ENCODE peak calls at places on chromosomes 4 and X, in ten cellular contexts. G, V, C, B, Z, R, X, O, M and U are unnamed samples.
A peak's percentile ranks its signal among the peaks of the same experiment; 100 is the strongest.

GRCh38 chrX:96430756-96431455 is 253.7 kb upstream of the DIAPH2 start:
- DNase-seq in Z (no peak), G (no peak), O (no peak), M (no peak), X (no peak), R (no peak), B (no peak), C (no peak), V (no peak), U (no peak)

GRCh38 chr4:23135792-23136645 is 443.3 kb downstream of the GBA3 start:
- DNase-seq in G (no peak), Z (peak; percentile 2), C (peak; percentile 41), M (no peak), R (peak; percentile 43), O (no peak), V (no peak), X (peak; percentile 63), B (no peak), U (no peak)

GRCh38 chr4:141541851-141542250 is 94.5 kb upstream of the IL15 start:
- DNase-seq in C (peak; percentile 38), X (no peak), Z (no peak), M (no peak), V (no peak), O (no peak), G (no peak), R (no peak), B (no peak), U (no peak)

GRCh38 chr4:176064539-176064938 is 1.1 kb upstream of the WDR17 start:
- DNase-seq in B (no peak), X (no peak), Z (no peak), V (no peak), C (no peak), R (no peak), M (no peak), O (no peak), G (no peak), U (no peak)

GRCh38 chr4:175369087-175369486 is 443.0 kb downstream of the GPM6A start:
- DNase-seq in G (no peak), M (no peak), B (no peak), O (no peak), R (no peak), C (peak; percentile 71), Z (no peak), X (no peak), V (no peak), U (no peak)

GRCh38 chr4:86359944-86360478 is at the start of gene MAPK10:
- DNase-seq in M (no peak), B (peak; percentile 34), Z (no peak), C (peak; percentile 88), R (peak; percentile 63), G (peak; percentile 69), O (peak; percentile 76), V (peak; percentile 10), X (peak; percentile 87), U (no peak)

GRCh38 chr4:149293233-149293632 is 522.4 kb downstream of the IQCM start:
- DNase-seq in O (no peak), C (no peak), V (no peak), Z (no peak), M (no peak), X (no peak), G (no peak), B (no peak), R (no peak), U (no peak)

GRCh38 chr4:147777456-147778091 is 45.7 kb downstream of the ARHGAP10 start:
- DNase-seq in R (no peak), O (no peak), B (no peak), Z (peak; percentile 58), C (peak; percentile 34), X (no peak), V (no peak), M (no peak), G (no peak), U (no peak)

GRCh38 chrX:55056820-55057690 is 17.8 kb upstream of the PAGE2B start:
- DNase-seq in G (no peak), M (no peak), O (no peak), V (no peak), R (no peak), Z (no peak), B (no peak), X (no peak), C (peak; percentile 19), U (no peak)

GRCh38 chr4:23728971-23729370 is 160.9 kb downstream of the PPARGC1A start:
- DNase-seq in R (no peak), B (no peak), X (no peak), Z (no peak), V (no peak), C (no peak), M (no peak), O (no peak), G (no peak), U (no peak)

GRCh38 chrX:35625714-35626113 is 172.4 kb upstream of the MAGEB16 start:
- DNase-seq in M (no peak), R (no peak), Z (no peak), G (no peak), C (no peak), X (no peak), V (no peak), B (no peak), O (no peak), U (no peak)

DNA sequence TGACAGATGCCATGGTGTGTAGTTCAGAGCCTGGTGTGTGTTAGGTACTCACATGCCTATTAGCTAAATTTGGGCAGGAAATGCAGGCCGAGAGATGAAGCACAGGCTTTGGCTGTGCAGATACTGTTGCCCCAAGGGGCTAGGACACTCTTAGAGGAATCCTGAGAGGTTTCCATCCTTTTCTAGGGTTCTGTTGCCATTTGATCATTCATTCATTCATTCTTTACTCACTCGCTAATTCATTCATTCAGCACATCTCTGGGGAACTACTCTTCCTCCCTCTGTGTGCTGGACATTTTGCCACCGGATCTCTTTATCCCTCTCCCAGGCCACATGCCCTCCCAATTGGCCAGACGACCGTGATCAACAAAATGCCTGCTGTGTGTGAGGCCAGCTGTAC is 43.9 kb upstream of the NSG1 start:
- DNase-seq in R (no peak), O (no peak), V (no peak), B (no peak), C (no peak), X (peak; percentile 72), M (peak; percentile 15), G (no peak), Z (no peak), U (no peak)
- TF ChIP-seq CTCF in R (no peak), O (no peak), V (no peak), B (no peak), C (no peak), X (no peak), M (no peak), G (no peak), Z (no peak), U (no peak)

DNA sequence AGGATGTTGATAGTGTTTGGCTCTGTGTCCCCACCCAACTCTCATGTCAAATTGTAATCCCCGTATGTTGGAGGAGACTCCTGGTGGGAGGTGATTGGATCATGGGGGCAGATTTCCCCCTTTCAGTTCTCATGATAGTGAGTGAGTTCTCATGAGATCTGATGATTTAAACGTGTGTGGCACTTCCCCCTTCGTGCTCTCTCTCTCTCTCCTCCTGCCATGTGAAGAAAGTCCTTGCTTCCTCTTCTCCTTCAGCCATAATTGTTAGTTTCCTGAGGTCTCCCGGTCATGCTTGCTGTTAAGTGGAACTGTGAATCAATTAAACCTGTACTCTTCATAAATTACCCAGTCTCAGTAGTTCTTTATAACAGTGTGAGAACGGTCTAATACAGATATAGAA is 166.1 kb upstream of the NUDT6 start:
- DNase-seq in Z (no peak), M (no peak), O (no peak), R (no peak), X (no peak), B (no peak), V (no peak), G (no peak), C (no peak), U (no peak)
- TF ChIP-seq CTCF in Z (no peak), M (no peak), O (no peak), R (no peak), X (no peak), B (no peak), V (no peak), G (no peak), C (no peak), U (no peak)

DNA sequence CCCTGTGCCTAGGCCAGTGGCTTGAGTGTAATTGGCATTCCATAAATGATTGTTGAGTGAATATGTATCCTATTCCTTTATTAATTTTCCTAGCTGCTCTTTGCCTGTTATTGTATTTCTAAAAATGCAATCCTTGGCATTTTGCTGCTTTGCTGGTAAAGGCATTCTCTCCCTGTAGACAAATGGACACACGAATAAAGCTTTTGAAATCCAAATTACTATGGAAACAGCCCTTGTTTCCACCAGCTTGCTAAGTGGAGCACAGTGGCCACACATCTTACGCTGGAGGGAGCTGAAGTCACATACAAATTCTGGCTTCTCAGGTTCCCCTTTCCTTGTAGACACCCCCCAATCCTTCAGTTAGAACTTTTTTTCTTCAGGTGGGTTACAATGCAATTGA is 66.3 kb downstream of the AGA start:
- DNase-seq in C (no peak), M (no peak), O (no peak), G (no peak), R (no peak), B (no peak), X (no peak), V (no peak), Z (no peak), U (no peak)
- TF ChIP-seq CTCF in C (no peak), M (no peak), O (no peak), G (no peak), R (no peak), B (no peak), X (no peak), V (no peak), Z (no peak), U (no peak)

GRCh38 chr4:187993827-187994226 is 1.7 kb upstream of the ZFP42 start:
- DNase-seq in X (no peak), Z (no peak), G (no peak), R (peak; percentile 34), C (peak; percentile 16), V (no peak), B (no peak), M (no peak), O (no peak), U (no peak)
- TF ChIP-seq CTCF in X (peak; percentile 46), Z (no peak), G (peak; percentile 20), R (peak; percentile 57), C (peak; percentile 33), V (peak; percentile 44), B (no peak), M (peak; percentile 74), O (no peak), U (peak; percentile 10)

DNA sequence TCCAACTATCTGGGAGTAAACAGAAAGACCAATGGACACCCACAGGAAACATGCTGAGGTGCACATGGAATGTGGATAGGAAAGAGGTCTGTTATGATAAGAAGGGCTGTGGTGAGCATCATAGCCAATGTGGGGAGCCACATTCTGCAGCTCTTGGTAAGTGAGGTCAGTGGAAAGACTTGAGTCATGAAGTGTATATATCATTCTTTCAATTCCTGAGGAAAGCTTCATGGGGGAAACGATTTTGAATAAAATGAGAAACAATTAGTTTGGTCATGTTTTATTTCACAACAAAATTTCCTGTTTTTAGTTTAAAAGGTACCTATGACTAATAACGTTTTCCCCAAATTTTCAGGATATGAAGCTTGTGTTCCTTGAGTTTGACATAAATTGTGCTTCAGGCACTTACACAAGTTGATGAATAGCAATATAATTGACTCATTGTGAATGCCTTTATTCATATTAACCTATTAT is 41.4 kb upstream of the RASSF6 start:
- DNase-seq in R (no peak), X (no peak), G (no peak), O (no peak), C (peak; percentile 99), M (no peak), V (no peak), Z (no peak), B (no peak), U (no peak)
- TF ChIP-seq CTCF in R (no peak), X (no peak), G (no peak), O (no peak), C (peak; percentile 27), M (no peak), V (no peak), Z (no peak), B (no peak), U (no peak)